ENCODE peak calls at places on chromosomes 5 and 9, in ten cellular contexts. One of them, this sample, is unnamed.

GRCh38 chr5:147223951-147224791 is 10.7 kb upstream of the STK32A start:
- DNase-seq in AG10803: peak; percentile 55
- DNase-seq in left ventricle myocardium inferior: no peak
- DNase-seq in dorsolateral prefrontal cortex: no peak
- DNase-seq in fibroblast of villous mesenchyme: peak; percentile 56
- DNase-seq in SK-N-SH: peak; percentile 69
- DNase-seq in fibroblast of lung: peak; percentile 64
- DNase-seq in heart left ventricle: peak; percentile 30
- DNase-seq in OCI-LY7: peak; percentile 3
- DNase-seq in mammary epithelial cell: peak; percentile 21
- DNase-seq in this sample: peak; percentile 74

GRCh38 chr9:78123808-78124207 is 92.2 kb upstream of the GNAQ start:
- DNase-seq in AG10803: no peak
- DNase-seq in left ventricle myocardium inferior: no peak
- DNase-seq in dorsolateral prefrontal cortex: no peak
- DNase-seq in fibroblast of villous mesenchyme: no peak
- DNase-seq in SK-N-SH: no peak
- DNase-seq in fibroblast of lung: no peak
- DNase-seq in heart left ventricle: no peak
- DNase-seq in OCI-LY7: no peak
- DNase-seq in mammary epithelial cell: no peak
- DNase-seq in this sample: no peak

GRCh38 chr9:36903541-36904435 is 130.3 kb downstream of the PAX5 start:
- DNase-seq in AG10803: peak; percentile 31
- DNase-seq in left ventricle myocardium inferior: no peak
- DNase-seq in dorsolateral prefrontal cortex: no peak
- DNase-seq in fibroblast of villous mesenchyme: peak; percentile 67
- DNase-seq in SK-N-SH: peak; percentile 51
- DNase-seq in fibroblast of lung: peak; percentile 48
- DNase-seq in heart left ventricle: no peak
- DNase-seq in OCI-LY7: no peak
- DNase-seq in mammary epithelial cell: peak; percentile 73
- DNase-seq in this sample: peak; percentile 88

GRCh38 chr5:542693-543311 is 18.6 kb upstream of the SLC9A3 start:
- DNase-seq in AG10803: no peak
- DNase-seq in left ventricle myocardium inferior: peak; percentile 11
- DNase-seq in dorsolateral prefrontal cortex: no peak
- DNase-seq in fibroblast of villous mesenchyme: no peak
- DNase-seq in SK-N-SH: no peak
- DNase-seq in fibroblast of lung: no peak
- DNase-seq in heart left ventricle: no peak
- DNase-seq in OCI-LY7: no peak
- DNase-seq in mammary epithelial cell: no peak
- DNase-seq in this sample: no peak

GRCh38 chr5:31479706-31480105 is 52.2 kb downstream of the DROSHA start:
- DNase-seq in AG10803: no peak
- DNase-seq in left ventricle myocardium inferior: no peak
- DNase-seq in dorsolateral prefrontal cortex: no peak
- DNase-seq in fibroblast of villous mesenchyme: no peak
- DNase-seq in SK-N-SH: no peak
- DNase-seq in fibroblast of lung: no peak
- DNase-seq in heart left ventricle: no peak
- DNase-seq in OCI-LY7: peak; percentile 38
- DNase-seq in mammary epithelial cell: no peak
- DNase-seq in this sample: no peak

GRCh38 chr5:137199966-137200365 is 299.2 kb downstream of the SPOCK1 start:
- DNase-seq in AG10803: peak; percentile 78
- DNase-seq in left ventricle myocardium inferior: no peak
- DNase-seq in dorsolateral prefrontal cortex: no peak
- DNase-seq in fibroblast of villous mesenchyme: peak; percentile 68
- DNase-seq in SK-N-SH: no peak
- DNase-seq in fibroblast of lung: no peak
- DNase-seq in heart left ventricle: no peak
- DNase-seq in OCI-LY7: no peak
- DNase-seq in mammary epithelial cell: peak; percentile 28
- DNase-seq in this sample: peak; percentile 7

GRCh38 chr5:33381243-33381642 is 59.5 kb upstream of the TARS1 start:
- DNase-seq in AG10803: no peak
- DNase-seq in left ventricle myocardium inferior: no peak
- DNase-seq in dorsolateral prefrontal cortex: no peak
- DNase-seq in fibroblast of villous mesenchyme: no peak
- DNase-seq in SK-N-SH: no peak
- DNase-seq in fibroblast of lung: no peak
- DNase-seq in heart left ventricle: no peak
- DNase-seq in OCI-LY7: no peak
- DNase-seq in mammary epithelial cell: peak; percentile 66
- DNase-seq in this sample: no peak

GRCh38 chr9:129739432-129739831 is 13.4 kb downstream of the PTGES start:
- DNase-seq in AG10803: no peak
- DNase-seq in left ventricle myocardium inferior: no peak
- DNase-seq in dorsolateral prefrontal cortex: no peak
- DNase-seq in fibroblast of villous mesenchyme: no peak
- DNase-seq in SK-N-SH: no peak
- DNase-seq in fibroblast of lung: no peak
- DNase-seq in heart left ventricle: no peak
- DNase-seq in OCI-LY7: no peak
- DNase-seq in mammary epithelial cell: no peak
- DNase-seq in this sample: no peak

GRCh38 chr9:122179690-122180074 is 20.0 kb downstream of the MORN5 start:
- DNase-seq in AG10803: peak; percentile 53
- DNase-seq in left ventricle myocardium inferior: no peak
- DNase-seq in dorsolateral prefrontal cortex: no peak
- DNase-seq in fibroblast of villous mesenchyme: no peak
- DNase-seq in SK-N-SH: no peak
- DNase-seq in fibroblast of lung: no peak
- DNase-seq in heart left ventricle: no peak
- DNase-seq in OCI-LY7: no peak
- DNase-seq in mammary epithelial cell: peak; percentile 44
- DNase-seq in this sample: no peak

GRCh38 chr9:20512106-20512505 is 110.2 kb downstream of the MLLT3 start:
- DNase-seq in AG10803: peak; percentile 85
- DNase-seq in left ventricle myocardium inferior: no peak
- DNase-seq in dorsolateral prefrontal cortex: no peak
- DNase-seq in fibroblast of villous mesenchyme: peak; percentile 71
- DNase-seq in SK-N-SH: no peak
- DNase-seq in fibroblast of lung: peak; percentile 61
- DNase-seq in heart left ventricle: no peak
- DNase-seq in OCI-LY7: no peak
- DNase-seq in mammary epithelial cell: peak; percentile 67
- DNase-seq in this sample: peak; percentile 79

GRCh38 chr9:19809422-19810269 is 20.8 kb upstream of the SLC24A2 start:
- DNase-seq in AG10803: no peak
- DNase-seq in left ventricle myocardium inferior: no peak
- DNase-seq in dorsolateral prefrontal cortex: no peak
- DNase-seq in fibroblast of villous mesenchyme: no peak
- DNase-seq in SK-N-SH: no peak
- DNase-seq in fibroblast of lung: no peak
- DNase-seq in heart left ventricle: no peak
- DNase-seq in OCI-LY7: no peak
- DNase-seq in mammary epithelial cell: no peak
- DNase-seq in this sample: no peak

GRCh38 chr5:133610489-133611356 is 1.6 kb downstream of the FSTL4 start:
- DNase-seq in AG10803: peak; percentile 5
- DNase-seq in left ventricle myocardium inferior: peak; percentile 64
- DNase-seq in dorsolateral prefrontal cortex: peak; percentile 62
- DNase-seq in fibroblast of villous mesenchyme: peak; percentile 25
- DNase-seq in SK-N-SH: peak; percentile 87
- DNase-seq in fibroblast of lung: peak; percentile 4
- DNase-seq in heart left ventricle: peak; percentile 52
- DNase-seq in OCI-LY7: no peak
- DNase-seq in mammary epithelial cell: peak; percentile 47
- DNase-seq in this sample: peak; percentile 41

GRCh38 chr9:114207034-114207815 is 51.9 kb downstream of the COL27A1 start:
- DNase-seq in AG10803: peak; percentile 55
- DNase-seq in left ventricle myocardium inferior: peak; percentile 76
- DNase-seq in dorsolateral prefrontal cortex: peak; percentile 34
- DNase-seq in fibroblast of villous mesenchyme: peak; percentile 39
- DNase-seq in SK-N-SH: no peak
- DNase-seq in fibroblast of lung: peak; percentile 28
- DNase-seq in heart left ventricle: peak; percentile 77
- DNase-seq in OCI-LY7: no peak
- DNase-seq in mammary epithelial cell: peak; percentile 37
- DNase-seq in this sample: no peak

GRCh38 chr9:111597852-111598729 is 1.4 kb downstream of the PTGR1 start:
- DNase-seq in AG10803: peak; percentile 63
- DNase-seq in left ventricle myocardium inferior: peak; percentile 67
- DNase-seq in dorsolateral prefrontal cortex: peak; percentile 33
- DNase-seq in fibroblast of villous mesenchyme: peak; percentile 78
- DNase-seq in SK-N-SH: peak; percentile 66
- DNase-seq in fibroblast of lung: peak; percentile 74
- DNase-seq in heart left ventricle: peak; percentile 52
- DNase-seq in OCI-LY7: peak; percentile 66
- DNase-seq in mammary epithelial cell: peak; percentile 62
- DNase-seq in this sample: peak; percentile 84

GRCh38 chr5:154485850-154486426 is 7.9 kb upstream of the HAND1 start:
- DNase-seq in AG10803: no peak
- DNase-seq in left ventricle myocardium inferior: no peak
- DNase-seq in dorsolateral prefrontal cortex: no peak
- DNase-seq in fibroblast of villous mesenchyme: no peak
- DNase-seq in SK-N-SH: peak; percentile 63
- DNase-seq in fibroblast of lung: no peak
- DNase-seq in heart left ventricle: no peak
- DNase-seq in OCI-LY7: no peak
- DNase-seq in mammary epithelial cell: no peak
- DNase-seq in this sample: no peak

GRCh38 chr9:84600739-84601138 is 68.8 kb upstream of the NTRK2 start:
- DNase-seq in AG10803: no peak
- DNase-seq in left ventricle myocardium inferior: no peak
- DNase-seq in dorsolateral prefrontal cortex: no peak
- DNase-seq in fibroblast of villous mesenchyme: no peak
- DNase-seq in SK-N-SH: no peak
- DNase-seq in fibroblast of lung: no peak
- DNase-seq in heart left ventricle: no peak
- DNase-seq in OCI-LY7: no peak
- DNase-seq in mammary epithelial cell: no peak
- DNase-seq in this sample: no peak

GRCh38 chr5:67031689-67032088 is 164.9 kb downstream of the CD180 start:
- DNase-seq in AG10803: no peak
- DNase-seq in left ventricle myocardium inferior: no peak
- DNase-seq in dorsolateral prefrontal cortex: no peak
- DNase-seq in fibroblast of villous mesenchyme: no peak
- DNase-seq in SK-N-SH: no peak
- DNase-seq in fibroblast of lung: no peak
- DNase-seq in heart left ventricle: no peak
- DNase-seq in OCI-LY7: no peak
- DNase-seq in mammary epithelial cell: no peak
- DNase-seq in this sample: no peak

GRCh38 chr9:98997580-98997979 is 53.9 kb downstream of the COL15A1 start:
- DNase-seq in AG10803: peak; percentile 76
- DNase-seq in left ventricle myocardium inferior: no peak
- DNase-seq in dorsolateral prefrontal cortex: no peak
- DNase-seq in fibroblast of villous mesenchyme: peak; percentile 74
- DNase-seq in SK-N-SH: no peak
- DNase-seq in fibroblast of lung: peak; percentile 63
- DNase-seq in heart left ventricle: peak; percentile 53
- DNase-seq in OCI-LY7: no peak
- DNase-seq in mammary epithelial cell: peak; percentile 15
- DNase-seq in this sample: peak; percentile 53

GRCh38 chr9:92979657-92980056 is 32.3 kb downstream of the FGD3 start:
- DNase-seq in AG10803: no peak
- DNase-seq in left ventricle myocardium inferior: no peak
- DNase-seq in dorsolateral prefrontal cortex: no peak
- DNase-seq in fibroblast of villous mesenchyme: no peak
- DNase-seq in SK-N-SH: no peak
- DNase-seq in fibroblast of lung: no peak
- DNase-seq in heart left ventricle: no peak
- DNase-seq in OCI-LY7: no peak
- DNase-seq in mammary epithelial cell: no peak
- DNase-seq in this sample: no peak

GRCh38 chr5:22708770-22709328 is 144.3 kb downstream of the CDH12 start:
- DNase-seq in AG10803: no peak
- DNase-seq in left ventricle myocardium inferior: no peak
- DNase-seq in dorsolateral prefrontal cortex: no peak
- DNase-seq in fibroblast of villous mesenchyme: no peak
- DNase-seq in SK-N-SH: peak; percentile 0
- DNase-seq in fibroblast of lung: no peak
- DNase-seq in heart left ventricle: no peak
- DNase-seq in OCI-LY7: no peak
- DNase-seq in mammary epithelial cell: no peak
- DNase-seq in this sample: no peak
- TF ChIP-seq CTCF in AG10803: no peak
- TF ChIP-seq CTCF in left ventricle myocardium inferior: no peak
- TF ChIP-seq CTCF in dorsolateral prefrontal cortex: no peak
- TF ChIP-seq CTCF in fibroblast of villous mesenchyme: no peak
- TF ChIP-seq CTCF in SK-N-SH: peak; percentile 27
- TF ChIP-seq CTCF in fibroblast of lung: no peak
- TF ChIP-seq CTCF in heart left ventricle: no peak
- TF ChIP-seq CTCF in OCI-LY7: no peak
- TF ChIP-seq CTCF in mammary epithelial cell: no peak
- TF ChIP-seq CTCF in this sample: no peak

GRCh38 chr5:77492653-77493000 is 511 bp upstream of the WDR41 start:
- DNase-seq in AG10803: no peak
- DNase-seq in left ventricle myocardium inferior: no peak
- DNase-seq in dorsolateral prefrontal cortex: no peak
- DNase-seq in fibroblast of villous mesenchyme: no peak
- DNase-seq in SK-N-SH: no peak
- DNase-seq in fibroblast of lung: no peak
- DNase-seq in heart left ventricle: no peak
- DNase-seq in OCI-LY7: no peak
- DNase-seq in mammary epithelial cell: no peak
- DNase-seq in this sample: no peak
- H3K4me3 ChIP-seq in AG10803: peak overlapping the region; percentile 45
- H3K4me3 ChIP-seq in left ventricle myocardium inferior: peak overlapping the region; percentile 82
- H3K4me3 ChIP-seq in dorsolateral prefrontal cortex: peak overlapping the region; percentile 93
- H3K4me3 ChIP-seq in fibroblast of villous mesenchyme: peak overlapping the region; percentile 19
- H3K4me3 ChIP-seq in SK-N-SH: peak overlapping the region; percentile 93
- H3K4me3 ChIP-seq in fibroblast of lung: peak overlapping the region; percentile 73
- H3K4me3 ChIP-seq in heart left ventricle: peak overlapping the region; percentile 75
- H3K4me3 ChIP-seq in OCI-LY7: peak overlapping the region; percentile 92
- H3K4me3 ChIP-seq in mammary epithelial cell: no peak overlapping the region
- H3K4me3 ChIP-seq in this sample: peak overlapping the region; percentile 91

GRCh38 chr9:101727621-101728524 is 10.6 kb downstream of the GRIN3A start:
- DNase-seq in AG10803: peak; percentile 22
- DNase-seq in left ventricle myocardium inferior: no peak
- DNase-seq in dorsolateral prefrontal cortex: no peak
- DNase-seq in fibroblast of villous mesenchyme: peak; percentile 3
- DNase-seq in SK-N-SH: peak; percentile 54
- DNase-seq in fibroblast of lung: peak; percentile 6
- DNase-seq in heart left ventricle: no peak
- DNase-seq in OCI-LY7: peak; percentile 37
- DNase-seq in mammary epithelial cell: no peak
- DNase-seq in this sample: peak; percentile 54
- TF ChIP-seq CTCF in AG10803: peak; percentile 70
- TF ChIP-seq CTCF in left ventricle myocardium inferior: peak; percentile 55
- TF ChIP-seq CTCF in dorsolateral prefrontal cortex: no peak
- TF ChIP-seq CTCF in fibroblast of villous mesenchyme: peak; percentile 55
- TF ChIP-seq CTCF in SK-N-SH: peak; percentile 63
- TF ChIP-seq CTCF in fibroblast of lung: peak; percentile 45
- TF ChIP-seq CTCF in heart left ventricle: peak; percentile 48
- TF ChIP-seq CTCF in OCI-LY7: peak; percentile 66
- TF ChIP-seq CTCF in mammary epithelial cell: peak; percentile 70
- TF ChIP-seq CTCF in this sample: peak; percentile 74

GRCh38 chr9:34652608-34653007 is 623 bp downstream of the IL11RA start:
- DNase-seq in AG10803: peak; percentile 12
- DNase-seq in left ventricle myocardium inferior: no peak
- DNase-seq in dorsolateral prefrontal cortex: no peak
- DNase-seq in fibroblast of villous mesenchyme: no peak
- DNase-seq in SK-N-SH: no peak
- DNase-seq in fibroblast of lung: no peak
- DNase-seq in heart left ventricle: no peak
- DNase-seq in OCI-LY7: no peak
- DNase-seq in mammary epithelial cell: no peak
- DNase-seq in this sample: peak; percentile 24
- H3K4me3 ChIP-seq in AG10803: peak overlapping the region; percentile 69
- H3K4me3 ChIP-seq in left ventricle myocardium inferior: peak overlapping the region; percentile 72
- H3K4me3 ChIP-seq in dorsolateral prefrontal cortex: peak overlapping the region; percentile 60
- H3K4me3 ChIP-seq in fibroblast of villous mesenchyme: peak overlapping the region; percentile 53
- H3K4me3 ChIP-seq in SK-N-SH: no peak overlapping the region
- H3K4me3 ChIP-seq in fibroblast of lung: peak overlapping the region; percentile 45
- H3K4me3 ChIP-seq in heart left ventricle: peak overlapping the region; percentile 56
- H3K4me3 ChIP-seq in OCI-LY7: no peak overlapping the region
- H3K4me3 ChIP-seq in mammary epithelial cell: no peak overlapping the region
- H3K4me3 ChIP-seq in this sample: no peak overlapping the region

This sample was measured in choroid plexus epithelial cell.